ENCODE peak calls at places on chromosomes 2 and 18, in nine cellular contexts. P is NCI-H2029 treated with DMSO at 0.1 percent for 48 hours; W is activated naive CD8-positive, alpha-beta T cell treated with anti-CD3 and anti-CD28 coated beads, Interleukin-2, amount 50 U/mL, for 16 hours; G is sciatic nerve; K is GDM1; M is cardiac fibroblast; Y is neural crest cell; F is HEK293T; L is endothelial cell. B is an unnamed sample.
A peak's percentile ranks its signal among the peaks of the same experiment; 100 is the strongest.

GRCh38 chr18:76388261-76388660 is 106.8 kb downstream of the ZNF516 start:
- DNase-seq in P (no peak), W (no peak), G (peak; percentile 38), K (no peak), M (no peak), Y (no peak), F (no peak), L (no peak), B (no peak)

GRCh38 chr18:13136056-13136688 is 82.4 kb upstream of the LDLRAD4 start:
- DNase-seq in P (peak; percentile 11), W (no peak), G (no peak), K (no peak), M (no peak), Y (no peak), F (no peak), L (no peak), B (peak; percentile 40)

GRCh38 chr2:212337486-212338343 is 200.9 kb downstream of the ERBB4 start:
- DNase-seq in P (no peak), W (no peak), G (no peak), K (no peak), M (no peak), Y (no peak), F (no peak), L (no peak), B (no peak)

GRCh38 chr18:8912348-8913057 is 190.0 kb upstream of the NDUFV2 start:
- DNase-seq in P (no peak), W (no peak), G (no peak), K (no peak), M (no peak), Y (no peak), F (no peak), L (no peak), B (no peak)

GRCh38 chr2:240569523-240569997 is 1.3 kb downstream of the RNPEPL1 start:
- DNase-seq in P (no peak), W (no peak), G (no peak), K (no peak), M (no peak), Y (no peak), F (no peak), L (no peak), B (no peak)

GRCh38 chr2:65227471-65228248 is at the start of gene ACTR2:
- DNase-seq in P (peak; percentile 81), W (peak; percentile 87), G (peak; percentile 96), K (peak; percentile 95), M (peak; percentile 98), Y (peak; percentile 91), F (peak; percentile 93), L (peak; percentile 92), B (peak; percentile 99)

GRCh38 chr2:207828361-207829057 is 58.8 kb upstream of the FZD5 start:
- DNase-seq in P (no peak), W (no peak), G (no peak), K (no peak), M (no peak), Y (no peak), F (no peak), L (no peak), B (no peak)

GRCh38 chr18:78242796-78243195 is 736.8 kb upstream of the SALL3 start:
- DNase-seq in P (no peak), W (no peak), G (peak; percentile 74), K (no peak), M (peak; percentile 59), Y (no peak), F (no peak), L (no peak), B (no peak)

GRCh38 chr18:43514747-43515146 is 237.5 kb upstream of the SYT4 start:
- DNase-seq in P (no peak), W (no peak), G (no peak), K (no peak), M (no peak), Y (no peak), F (no peak), L (no peak), B (no peak)

GRCh38 chr2:8319219-8319618 is 362.6 kb upstream of the ID2 start:
- DNase-seq in P (no peak), W (no peak), G (no peak), K (no peak), M (no peak), Y (no peak), F (no peak), L (no peak), B (no peak)

GRCh38 chr2:216918088-216918680 is 58.3 kb upstream of the TNP1 start:
- DNase-seq in P (no peak), W (no peak), G (no peak), K (no peak), M (peak; percentile 28), Y (no peak), F (no peak), L (no peak), B (no peak)

GRCh38 chr2:240946654-240947053 is 40.5 kb downstream of the CROCC2 start:
- DNase-seq in P (no peak), W (no peak), G (peak; percentile 46), K (no peak), M (peak; percentile 14), Y (no peak), F (no peak), L (no peak), B (no peak)